ENCODE peak calls at places on chromosomes 7 and 10, in four cellular contexts. U is fibroblast of pulmonary artery, Z is left ventricle myocardium inferior, F is transverse colon. X is an unnamed sample.

GRCh38 chr7:33882040-33882800 is 23.1 kb upstream of the BMPER start:
- DNase-seq in Z (peak; percentile 30), F (no peak), U (peak; percentile 84), X (no peak)

GRCh38 chr10:125160856-125161569 is 650 bp upstream of the CTBP2 start:
- DNase-seq in F (peak; percentile 72), U (peak; percentile 88), Z (peak; percentile 78), X (peak; percentile 93)

GRCh38 chr10:3206516-3207157 is 34.1 kb upstream of the PITRM1 start:
- DNase-seq in F (no peak), U (peak; percentile 14), Z (no peak), X (peak; percentile 22)

GRCh38 chr7:26504417-26504816 is 212.8 kb downstream of the SNX10 start:
- DNase-seq in Z (no peak), U (no peak), F (no peak), X (no peak)

GRCh38 chr10:5944389-5945202 is 32.7 kb downstream of the IL15RA start:
- DNase-seq in F (peak; percentile 78), Z (peak; percentile 63), U (peak; percentile 100), X (peak; percentile 100)

GRCh38 chr10:119207713-119208552 is 562 bp downstream of the GRK5 start:
- DNase-seq in U (peak; percentile 73), Z (peak; percentile 47), F (peak; percentile 28), X (peak; percentile 69)

GRCh38 chr7:98630149-98630548 is 13.1 kb downstream of the NPTX2 start:
- DNase-seq in U (no peak), F (no peak), Z (no peak), X (no peak)

GRCh38 chr7:4753610-4754432 is 21.6 kb upstream of the AP5Z1 start:
- DNase-seq in U (peak; percentile 58), F (peak; percentile 88), Z (peak; percentile 79), X (peak; percentile 60)

GRCh38 chr10:6046458-6047325 is 15.5 kb downstream of the IL2RA start:
- DNase-seq in Z (no peak), F (no peak), U (no peak), X (no peak)

GRCh38 chr10:52659085-52659484 is 113.5 kb downstream of the MBL2 start:
- DNase-seq in F (no peak), U (peak; percentile 70), Z (no peak), X (no peak)

GRCh38 chr7:5354460-5355279 is 69.0 kb downstream of the TNRC18 start:
- DNase-seq in F (peak; percentile 81), Z (peak; percentile 73), U (peak; percentile 24), X (peak; percentile 79)

GRCh38 chr10:89369142-89370105 is 8.4 kb upstream of the IFIT1B start:
- DNase-seq in Z (no peak), F (no peak), U (peak; percentile 75), X (peak; percentile 65)

GRCh38 chr7:31488562-31489203 is 25.2 kb upstream of the ITPRID1 start:
- DNase-seq in Z (peak; percentile 18), U (peak; percentile 17), F (peak; percentile 56), X (no peak)

GRCh38 chr7:47988496-47989386 is 9.3 kb upstream of the HUS1 start:
- DNase-seq in U (peak; percentile 22), F (no peak), Z (no peak), X (no peak)

GRCh38 chr10:46283217-46283944 is 3.4 kb upstream of the ANTXRL start:
- DNase-seq in Z (no peak), F (peak; percentile 3), U (no peak), X (no peak)

GRCh38 chr7:123492485-123492884 is 41.9 kb downstream of the IQUB start:
- DNase-seq in F (no peak), Z (no peak), U (no peak), X (no peak)
- TF ChIP-seq CTCF in F (no peak), Z (no peak), U (peak; percentile 19), X (peak; percentile 6)

GRCh38 chr10:97708167-97708566 is 5.4 kb upstream of the MARVELD1 start:
- DNase-seq in U (no peak), Z (no peak), F (no peak), X (no peak)

GRCh38 chr10:97709746-97710078 is 3.8 kb upstream of the MARVELD1 start:
- DNase-seq in U (no peak), F (no peak), Z (no peak), X (no peak)

GRCh38 chr10:97705006-97705670 is 8.4 kb upstream of the MARVELD1 start:
- DNase-seq in F (no peak), Z (no peak), U (no peak), X (no peak)

GRCh38 chr10:97708976-97709745 is 4.4 kb upstream of the MARVELD1 start:
- DNase-seq in F (peak; percentile 81), Z (peak; percentile 59), U (peak; percentile 87), X (peak; percentile 88)

DNA sequence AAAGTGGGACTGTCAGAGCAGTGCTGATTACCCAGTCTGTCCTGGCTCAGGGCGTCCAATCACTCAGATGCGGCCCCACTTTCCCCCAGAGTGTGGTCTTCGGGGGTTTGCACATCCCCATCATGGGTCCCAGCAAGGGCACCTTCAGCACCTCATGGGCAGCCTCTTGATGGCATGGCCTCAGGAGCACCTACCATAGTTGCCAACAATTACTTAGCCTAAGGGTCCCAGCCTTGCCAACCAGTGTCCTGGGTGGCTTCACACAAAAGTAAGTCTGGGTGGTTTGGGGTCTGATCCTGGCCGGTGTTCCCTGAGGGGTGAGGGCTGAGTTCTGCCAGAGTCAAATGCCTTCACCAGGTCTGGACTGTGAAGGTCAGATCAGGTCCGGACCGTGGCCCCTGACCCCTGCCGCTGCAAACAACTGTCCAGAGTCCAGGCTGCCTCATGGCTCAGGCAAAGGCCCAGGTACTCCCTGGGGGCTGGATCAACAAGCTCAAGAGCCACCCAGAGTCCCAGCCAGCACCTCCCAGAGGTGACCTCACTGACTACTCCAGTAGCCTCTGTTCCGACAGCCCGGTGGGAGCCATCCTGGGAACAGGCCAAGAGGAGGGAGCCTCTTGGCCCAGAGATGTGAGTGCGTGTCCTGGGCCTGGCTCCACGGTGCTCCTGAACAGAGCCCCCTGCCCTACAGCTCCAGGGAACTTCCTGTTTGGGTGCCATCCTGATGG is 6.2 kb upstream of the MARVELD1 start:
- DNase-seq in F (no peak), Z (no peak), U (no peak), X (no peak)
- TF ChIP-seq CTCF in F (no peak), Z (no peak), U (no peak), X (no peak)

GRCh38 chr10:35638116-35638515 is 4.0 kb downstream of the FZD8 start:
- DNase-seq in U (no peak), F (no peak), Z (no peak), X (no peak)
- TF ChIP-seq CTCF in U (no peak), F (no peak), Z (no peak), X (no peak)

DNA sequence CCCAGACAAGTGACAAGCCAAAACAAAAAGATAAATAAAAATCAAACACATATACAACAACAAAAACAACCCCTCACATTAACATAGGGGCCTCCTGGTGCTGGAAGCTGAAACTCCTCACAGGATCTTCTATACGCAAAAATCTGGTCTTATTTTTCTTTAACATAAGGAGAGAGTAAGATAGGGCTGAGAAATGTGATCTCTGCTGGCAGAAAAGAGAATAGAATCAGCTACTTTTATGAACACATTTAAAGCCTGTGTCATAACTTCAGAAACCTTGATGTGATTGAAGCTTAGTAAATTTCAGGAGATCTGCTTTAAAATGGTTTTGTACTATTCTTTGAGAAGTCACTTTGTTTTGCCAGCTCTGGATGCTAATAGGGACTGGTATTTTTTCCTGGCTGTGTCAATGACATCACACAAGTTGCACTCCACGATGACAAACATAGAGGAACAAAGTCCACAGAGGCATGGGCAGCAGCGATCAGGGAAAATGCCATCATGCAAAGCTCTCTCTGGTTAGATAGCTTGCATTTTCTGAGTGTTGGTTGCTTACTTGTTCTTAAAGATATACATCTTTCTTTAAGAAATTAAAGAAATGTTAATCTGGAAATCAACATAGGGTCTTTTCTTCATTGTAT is 176.6 kb upstream of the SP4 start:
- DNase-seq in F (peak; percentile 25), U (no peak), Z (no peak), X (no peak)
- TF ChIP-seq CTCF in F (no peak), U (no peak), Z (no peak), X (no peak)

GRCh38 chr10:72331575-72332422 is 22.9 kb downstream of the DNAJB12 start:
- DNase-seq in U (peak; percentile 91), Z (peak; percentile 81), F (peak; percentile 86), X (peak; percentile 93)
- TF ChIP-seq CTCF in U (no peak), Z (peak; percentile 53), F (peak; percentile 78), X (peak; percentile 11)

GRCh38 chr7:100576384-100576993 is 2.8 kb upstream of the SAP25 start:
- DNase-seq in U (no peak), F (no peak), Z (no peak), X (no peak)

GRCh38 chr7:100575206-100575631 is 1.5 kb upstream of the SAP25 start:
- DNase-seq in Z (no peak), U (no peak), F (no peak), X (no peak)

GRCh38 chr7:100574362-100575205 is 884 bp upstream of the SAP25 start:
- DNase-seq in F (no peak), U (no peak), Z (no peak), X (no peak)

GRCh38 chr7:100577103-100577502 is 3.4 kb upstream of the SAP25 start:
- DNase-seq in Z (no peak), U (no peak), F (no peak), X (no peak)

GRCh38 chr7:100575746-100576383 is 2.2 kb upstream of the SAP25 start:
- DNase-seq in U (no peak), F (no peak), Z (no peak), X (no peak)
- TF ChIP-seq CTCF in U (no peak), F (no peak), Z (no peak), X (no peak)

GRCh38 chr7:102873470-102874165 is 39.2 kb upstream of the LRRC17 start:
- DNase-seq in Z (no peak), U (no peak), F (no peak), X (no peak)

GRCh38 chr7:102872460-102872859 is 40.3 kb upstream of the LRRC17 start:
- DNase-seq in F (no peak), Z (no peak), U (peak; percentile 93), X (peak; percentile 87)

GRCh38 chr7:102864958-102865357 is 47.8 kb upstream of the LRRC17 start:
- DNase-seq in F (no peak), Z (no peak), U (peak; percentile 51), X (no peak)

GRCh38 chr7:102866480-102866879 is 46.3 kb upstream of the LRRC17 start:
- DNase-seq in U (no peak), Z (no peak), F (no peak), X (no peak)

DNA sequence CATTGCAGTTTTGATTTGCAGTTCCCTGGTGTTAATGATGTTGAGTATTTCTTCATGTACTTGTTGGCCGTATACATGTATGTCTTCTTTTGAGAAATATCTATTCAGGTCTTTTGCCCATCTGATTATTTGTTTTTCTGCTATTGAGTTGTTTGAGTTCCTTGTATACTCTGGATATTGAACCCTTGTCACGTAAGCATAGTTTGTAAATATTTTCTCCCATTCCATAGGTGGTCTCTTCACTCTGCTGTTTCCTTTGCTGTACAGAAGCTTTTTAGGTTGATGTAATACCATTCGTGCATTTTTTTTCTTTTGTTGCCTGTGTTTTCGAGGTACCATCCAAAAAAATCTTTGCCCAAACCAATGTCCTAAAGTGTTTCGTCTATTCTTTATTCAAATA is 43.6 kb upstream of the LRRC17 start:
- DNase-seq in Z (no peak), U (no peak), F (no peak), X (no peak)
- TF ChIP-seq CTCF in Z (no peak), U (no peak), F (no peak), X (no peak)

X was measured in fibroblast of villous mesenchyme.